ENCODE peak calls at places on chromosomes 4 and X, in four cellular contexts. One of them, this sample, is unnamed.

GRCh38 chrX:48648299-48648698 is 35.3 kb upstream of the WAS start:
- DNase-seq in H1: peak; percentile 50
- DNase-seq in GM12878: no peak
- DNase-seq in K562: peak; percentile 12
- DNase-seq in this sample: peak; percentile 45

GRCh38 chr4:6541789-6542188 is 33.2 kb upstream of the MAN2B2 start:
- DNase-seq in H1: no peak
- DNase-seq in GM12878: no peak
- DNase-seq in K562: no peak
- DNase-seq in this sample: no peak

GRCh38 chr4:184968784-184969201 is 49.5 kb upstream of the HELT start:
- DNase-seq in H1: no peak
- DNase-seq in GM12878: no peak
- DNase-seq in K562: no peak
- DNase-seq in this sample: no peak

GRCh38 chr4:182881928-182882327 is 35.3 kb downstream of the DCTD start:
- DNase-seq in H1: no peak
- DNase-seq in GM12878: no peak
- DNase-seq in K562: no peak
- DNase-seq in this sample: no peak

GRCh38 chrX:23656684-23657083 is 10.6 kb upstream of the PRDX4 start:
- DNase-seq in H1: no peak
- DNase-seq in GM12878: no peak
- DNase-seq in K562: no peak
- DNase-seq in this sample: peak; percentile 26

GRCh38 chr4:149110499-149110898 is 668.3 kb upstream of the NR3C2 start:
- DNase-seq in H1: no peak
- DNase-seq in GM12878: no peak
- DNase-seq in K562: no peak
- DNase-seq in this sample: no peak

GRCh38 chr4:13851541-13851940 is 224.0 kb upstream of the BOD1L1 start:
- DNase-seq in H1: no peak
- DNase-seq in GM12878: no peak
- DNase-seq in K562: no peak
- DNase-seq in this sample: no peak

GRCh38 chr4:142474398-142475087 is 371.6 kb downstream of the INPP4B start:
- DNase-seq in H1: no peak
- DNase-seq in GM12878: no peak
- DNase-seq in K562: no peak
- DNase-seq in this sample: peak; percentile 9

DNA sequence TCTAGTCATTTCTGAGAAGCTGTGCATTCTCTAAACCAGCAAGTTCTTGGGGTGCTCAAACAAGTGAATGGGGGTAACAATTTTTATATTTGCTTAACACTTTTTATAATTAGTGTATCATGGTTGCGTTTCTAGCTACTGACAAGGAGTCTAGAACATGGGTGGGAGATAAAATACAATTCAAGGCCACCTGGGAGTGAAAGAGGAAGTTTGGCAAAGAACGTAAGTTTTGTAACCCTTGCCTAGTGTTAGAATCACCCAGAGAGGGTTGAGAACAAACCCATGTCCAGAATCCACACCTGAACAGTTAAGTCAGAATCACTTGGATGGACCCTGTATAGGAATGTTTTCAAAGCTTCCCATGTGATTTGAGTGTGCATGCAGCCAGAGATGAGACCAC is 92.7 kb downstream of the AFF2 start:
- DNase-seq in H1: no peak
- DNase-seq in GM12878: no peak
- DNase-seq in K562: no peak
- DNase-seq in this sample: no peak
- TF ChIP-seq USF2 in H1: no peak
- TF ChIP-seq USF2 in GM12878: no peak
- TF ChIP-seq USF2 in K562: no peak
- TF ChIP-seq USF2 in this sample: no peak

DNA sequence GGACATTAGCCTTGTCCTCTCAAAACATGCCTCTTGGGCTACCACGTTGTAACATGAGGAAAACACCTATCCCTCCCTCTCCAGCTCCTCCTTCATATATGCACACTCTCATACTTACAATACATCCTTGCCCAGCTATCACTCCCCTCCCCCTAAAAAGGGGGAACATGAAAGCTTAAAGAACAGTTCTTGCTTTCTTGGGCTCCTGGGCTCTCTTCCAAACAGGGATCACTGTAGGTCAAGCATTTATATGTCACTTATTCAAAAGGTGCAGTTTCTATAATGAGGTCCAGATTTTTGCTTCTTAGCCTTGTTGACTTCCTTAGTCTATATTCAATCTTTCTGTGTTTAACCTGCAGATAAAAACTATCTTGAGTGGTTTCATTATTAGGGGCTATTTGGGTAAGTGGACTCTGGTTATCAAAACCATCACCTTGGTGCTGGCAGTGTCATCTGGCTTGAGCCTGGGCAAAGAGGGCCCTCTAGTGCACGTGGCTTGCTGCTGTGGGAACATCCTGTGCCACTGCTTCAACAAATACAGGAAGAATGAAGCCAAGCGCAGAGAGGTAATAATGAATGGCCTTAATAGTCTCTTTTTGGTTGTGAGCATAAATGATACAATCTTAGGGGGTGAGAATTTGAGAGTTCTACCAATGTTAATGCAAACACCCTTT is 119.4 kb downstream of the AKAP4 start:
- DNase-seq in H1: peak; percentile 43
- DNase-seq in GM12878: no peak
- DNase-seq in K562: no peak
- DNase-seq in this sample: peak; percentile 13
- TF ChIP-seq CHD1 in H1: no peak
- TF ChIP-seq CHD1 in GM12878: no peak
- TF ChIP-seq CHD1 in K562: no peak
- TF ChIP-seq CHD1 in this sample: no peak

GRCh38 chrX:150649096-150649870 is 43.9 kb upstream of the MTMR1 start:
- DNase-seq in H1: no peak
- DNase-seq in GM12878: no peak
- DNase-seq in K562: no peak
- DNase-seq in this sample: peak; percentile 57
- TF ChIP-seq USF2 in H1: no peak
- TF ChIP-seq USF2 in GM12878: no peak
- TF ChIP-seq USF2 in K562: no peak
- TF ChIP-seq USF2 in this sample: no peak

DNA sequence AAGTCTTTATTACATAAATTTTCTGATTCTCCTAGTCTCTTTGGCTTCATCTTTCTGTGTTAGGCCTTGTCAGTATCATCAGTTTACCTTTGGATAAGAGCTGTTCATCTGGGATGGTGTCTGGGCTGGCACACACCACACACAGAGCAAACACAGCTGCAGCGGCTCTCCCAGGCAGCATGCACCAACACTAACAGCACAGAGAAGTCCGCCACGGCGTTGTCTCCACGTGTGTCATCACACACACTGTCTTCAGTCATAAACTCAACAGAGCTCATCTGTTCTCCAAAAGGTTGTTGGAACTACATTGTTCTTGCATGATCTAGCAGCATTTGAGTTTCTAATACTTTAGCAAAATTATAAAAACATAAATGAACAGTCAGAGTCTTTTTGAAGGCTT is 851.9 kb upstream of the FRG1 start:
- DNase-seq in H1: no peak
- DNase-seq in GM12878: no peak
- DNase-seq in K562: no peak
- DNase-seq in this sample: peak; percentile 79
- TF ChIP-seq CHD1 in H1: no peak
- TF ChIP-seq CHD1 in GM12878: no peak
- TF ChIP-seq CHD1 in K562: no peak
- TF ChIP-seq CHD1 in this sample: no peak

GRCh38 chr4:25703731-25704388 is 48.2 kb downstream of the SLC34A2 start:
- DNase-seq in H1: no peak
- DNase-seq in GM12878: no peak
- DNase-seq in K562: no peak
- DNase-seq in this sample: peak; percentile 35
- TF ChIP-seq USF2 in H1: no peak
- TF ChIP-seq USF2 in GM12878: no peak
- TF ChIP-seq USF2 in K562: no peak
- TF ChIP-seq USF2 in this sample: no peak